ENCODE peak calls at places on chromosomes 13 and 19, in nine cellular contexts. One of them, this sample, is unnamed.

GRCh38 chr13:88142653-88143052 is 471.5 kb downstream of the SLITRK5 start:
- DNase-seq in GM12878: no peak
- DNase-seq in K562: no peak
- DNase-seq in WTC11: no peak
- DNase-seq in endothelial cell of umbilical vein: no peak
- DNase-seq in SK-N-SH: no peak
- DNase-seq in A549: no peak
- DNase-seq in HCT116: no peak
- DNase-seq in NB4: no peak
- DNase-seq in this sample: no peak

GRCh38 chr19:17405250-17406038 is at the start of gene BST2:
- DNase-seq in SK-N-SH: peak
- DNase-seq in NB4: peak
- DNase-seq in endothelial cell of umbilical vein: peak
- DNase-seq in A549: no peak
- DNase-seq in WTC11: no peak
- DNase-seq in GM12878: peak
- DNase-seq in K562: peak
- DNase-seq in HCT116: no peak
- DNase-seq in this sample: no peak

GRCh38 chr19:17419154-17419490 is 725 bp upstream of the MVB12A start:
- DNase-seq in K562: no peak
- DNase-seq in NB4: peak
- DNase-seq in HCT116: no peak
- DNase-seq in A549: no peak
- DNase-seq in WTC11: no peak
- DNase-seq in GM12878: no peak
- DNase-seq in SK-N-SH: no peak
- DNase-seq in endothelial cell of umbilical vein: no peak
- DNase-seq in this sample: no peak

GRCh38 chr19:3707868-3708206 is 347 bp upstream of the TJP3 start:
- DNase-seq in GM12878: no peak
- DNase-seq in SK-N-SH: peak
- DNase-seq in endothelial cell of umbilical vein: no peak
- DNase-seq in A549: no peak
- DNase-seq in WTC11: no peak
- DNase-seq in HCT116: no peak
- DNase-seq in K562: no peak
- DNase-seq in NB4: no peak
- DNase-seq in this sample: no peak

GRCh38 chr19:1610579-1610978 is 5.3 kb upstream of the UQCR11 start:
- DNase-seq in SK-N-SH: no peak
- DNase-seq in WTC11: no peak
- DNase-seq in endothelial cell of umbilical vein: no peak
- DNase-seq in K562: no peak
- DNase-seq in HCT116: no peak
- DNase-seq in NB4: no peak
- DNase-seq in A549: no peak
- DNase-seq in GM12878: no peak
- DNase-seq in this sample: no peak

GRCh38 chr13:108325863-108326262 is 56.3 kb downstream of the TNFSF13B start:
- DNase-seq in SK-N-SH: no peak
- DNase-seq in WTC11: no peak
- DNase-seq in HCT116: no peak
- DNase-seq in K562: no peak
- DNase-seq in endothelial cell of umbilical vein: no peak
- DNase-seq in NB4: no peak
- DNase-seq in GM12878: no peak
- DNase-seq in A549: no peak
- DNase-seq in this sample: no peak

GRCh38 chr13:47611664-47612288 is 389.3 kb downstream of the SUCLA2 start:
- DNase-seq in A549: no peak
- DNase-seq in WTC11: no peak
- DNase-seq in HCT116: no peak
- DNase-seq in NB4: no peak
- DNase-seq in GM12878: no peak
- DNase-seq in endothelial cell of umbilical vein: no peak
- DNase-seq in SK-N-SH: no peak
- DNase-seq in K562: no peak
- DNase-seq in this sample: no peak

GRCh38 chr19:35715981-35716734 is 1.6 kb upstream of the KMT2B start:
- DNase-seq in NB4: peak
- DNase-seq in GM12878: no peak
- DNase-seq in SK-N-SH: peak
- DNase-seq in A549: peak
- DNase-seq in WTC11: no peak
- DNase-seq in K562: peak
- DNase-seq in endothelial cell of umbilical vein: no peak
- DNase-seq in HCT116: no peak
- DNase-seq in this sample: peak

GRCh38 chr19:29640231-29640630 is 25.0 kb upstream of the PLEKHF1 start:
- DNase-seq in HCT116: no peak
- DNase-seq in A549: no peak
- DNase-seq in GM12878: no peak
- DNase-seq in endothelial cell of umbilical vein: no peak
- DNase-seq in NB4: no peak
- DNase-seq in WTC11: no peak
- DNase-seq in K562: no peak
- DNase-seq in SK-N-SH: no peak
- DNase-seq in this sample: no peak

GRCh38 chr19:5138606-5139594 is 170.0 kb downstream of the KDM4B start:
- DNase-seq in HCT116: no peak
- DNase-seq in WTC11: no peak
- DNase-seq in NB4: peak
- DNase-seq in SK-N-SH: no peak
- DNase-seq in GM12878: peak
- DNase-seq in K562: peak
- DNase-seq in endothelial cell of umbilical vein: no peak
- DNase-seq in A549: no peak
- DNase-seq in this sample: no peak

GRCh38 chr13:49844191-49844590 is 51.7 kb upstream of the KPNA3 start:
- DNase-seq in HCT116: no peak
- DNase-seq in endothelial cell of umbilical vein: no peak
- DNase-seq in K562: no peak
- DNase-seq in GM12878: no peak
- DNase-seq in NB4: no peak
- DNase-seq in WTC11: no peak
- DNase-seq in SK-N-SH: no peak
- DNase-seq in A549: no peak
- DNase-seq in this sample: no peak

GRCh38 chr13:50812242-50812641 is 31.2 kb downstream of the DLEU7 start:
- DNase-seq in NB4: peak
- DNase-seq in GM12878: no peak
- DNase-seq in K562: no peak
- DNase-seq in endothelial cell of umbilical vein: no peak
- DNase-seq in A549: no peak
- DNase-seq in WTC11: no peak
- DNase-seq in HCT116: no peak
- DNase-seq in SK-N-SH: no peak
- DNase-seq in this sample: no peak

GRCh38 chr19:21617740-21618339 is 112.4 kb downstream of the ZNF429 start:
- DNase-seq in HCT116: no peak
- DNase-seq in K562: no peak
- DNase-seq in GM12878: no peak
- DNase-seq in A549: no peak
- DNase-seq in WTC11: no peak
- DNase-seq in endothelial cell of umbilical vein: no peak
- DNase-seq in NB4: no peak
- DNase-seq in SK-N-SH: no peak
- DNase-seq in this sample: no peak

GRCh38 chr13:90365130-90365529 is 982.4 kb upstream of the MIR17HG start:
- DNase-seq in HCT116: no peak
- DNase-seq in WTC11: no peak
- DNase-seq in endothelial cell of umbilical vein: no peak
- DNase-seq in SK-N-SH: no peak
- DNase-seq in NB4: no peak
- DNase-seq in K562: no peak
- DNase-seq in GM12878: no peak
- DNase-seq in A549: no peak
- DNase-seq in this sample: no peak

GRCh38 chr19:48608798-48609263 is 2.3 kb downstream of the SPACA4 start:
- DNase-seq in HCT116: peak
- DNase-seq in endothelial cell of umbilical vein: no peak
- DNase-seq in GM12878: no peak
- DNase-seq in K562: peak
- DNase-seq in SK-N-SH: peak
- DNase-seq in NB4: peak
- DNase-seq in A549: peak
- DNase-seq in WTC11: peak
- DNase-seq in this sample: peak

GRCh38 chr13:28568286-28568685 is 73.4 kb upstream of the FLT1 start:
- DNase-seq in HCT116: no peak
- DNase-seq in NB4: peak
- DNase-seq in SK-N-SH: peak
- DNase-seq in K562: peak
- DNase-seq in GM12878: no peak
- DNase-seq in A549: no peak
- DNase-seq in endothelial cell of umbilical vein: peak
- DNase-seq in WTC11: no peak
- DNase-seq in this sample: no peak

DNA sequence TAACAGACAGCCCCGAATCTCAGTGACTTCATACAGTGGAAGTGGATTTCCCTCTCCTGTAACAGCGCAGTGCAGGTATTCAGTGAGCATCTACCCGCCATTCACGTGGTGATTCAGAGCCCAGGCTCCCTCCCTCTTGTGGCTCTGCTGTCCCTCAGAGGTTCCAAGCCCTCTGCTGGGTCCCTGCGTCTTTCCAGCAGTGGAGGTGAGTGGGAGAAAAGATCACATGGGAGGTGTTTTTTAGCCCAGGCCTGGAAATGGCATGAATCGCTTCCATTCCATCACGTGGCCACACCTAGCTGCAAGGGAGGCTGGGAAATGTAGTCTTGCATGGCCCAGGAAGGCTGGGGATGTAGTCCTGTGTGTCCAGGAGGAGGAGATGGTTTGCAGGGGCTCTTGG is 61.4 kb downstream of the DPF1 start:
- DNase-seq in NB4: no peak
- DNase-seq in HCT116: no peak
- DNase-seq in A549: no peak
- DNase-seq in K562: no peak
- DNase-seq in SK-N-SH: no peak
- DNase-seq in GM12878: no peak
- DNase-seq in endothelial cell of umbilical vein: no peak
- DNase-seq in WTC11: no peak
- DNase-seq in this sample: no peak
- TF ChIP-seq MAX in NB4: no peak
- TF ChIP-seq MAX in HCT116: no peak
- TF ChIP-seq MAX in A549: no peak
- TF ChIP-seq MAX in K562: no peak
- TF ChIP-seq MAX in SK-N-SH: no peak
- TF ChIP-seq MAX in GM12878: no peak
- TF ChIP-seq MAX in endothelial cell of umbilical vein: no peak
- TF ChIP-seq MAX in WTC11: no peak
- TF ChIP-seq MAX in this sample: no peak

DNA sequence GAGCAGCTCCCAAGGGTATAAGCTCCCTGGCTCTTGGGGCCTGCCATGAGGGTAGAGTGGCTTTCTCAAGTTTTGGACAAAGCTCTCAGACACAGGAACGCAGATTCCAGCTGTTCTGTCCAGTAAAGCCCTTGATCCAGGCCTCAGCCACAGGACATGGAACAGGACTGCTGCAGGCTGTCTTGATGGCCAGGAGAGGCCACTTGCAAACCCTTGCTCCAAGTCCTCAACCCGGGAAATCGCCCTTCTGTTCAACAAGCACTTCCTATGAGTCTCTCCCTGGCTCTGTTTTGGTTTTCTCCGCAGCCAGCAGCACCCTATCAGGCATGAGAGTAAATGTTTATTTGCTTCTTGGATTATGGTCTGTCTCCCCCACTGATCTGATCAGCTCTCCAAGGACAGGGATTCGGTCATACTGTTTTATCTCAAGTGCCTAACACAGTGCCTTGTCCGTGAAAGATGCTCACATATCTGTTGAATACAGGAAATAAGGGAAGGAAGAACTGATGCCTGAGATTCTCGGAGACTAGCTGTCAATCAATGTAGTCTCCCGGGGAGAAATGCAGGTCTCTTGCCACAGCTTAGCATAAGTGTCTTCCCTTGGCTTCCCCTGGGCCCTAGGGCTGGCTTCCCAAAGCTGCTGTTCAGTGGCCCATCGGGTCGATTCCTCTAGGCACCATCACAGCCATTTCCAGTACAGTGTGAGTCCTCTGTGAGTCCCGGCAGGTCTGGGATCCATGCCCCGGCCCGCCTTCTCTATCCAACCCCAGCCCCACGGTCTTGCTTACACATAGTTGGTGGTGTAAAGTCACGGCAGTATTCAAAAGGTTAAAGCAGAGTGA is 90.8 kb downstream of the TSHZ3 start:
- DNase-seq in NB4: no peak
- DNase-seq in SK-N-SH: peak
- DNase-seq in WTC11: no peak
- DNase-seq in K562: no peak
- DNase-seq in GM12878: no peak
- DNase-seq in HCT116: no peak
- DNase-seq in endothelial cell of umbilical vein: no peak
- DNase-seq in A549: no peak
- DNase-seq in this sample: peak
- TF ChIP-seq MAX in NB4: no peak
- TF ChIP-seq MAX in SK-N-SH: no peak
- TF ChIP-seq MAX in WTC11: no peak
- TF ChIP-seq MAX in K562: no peak
- TF ChIP-seq MAX in GM12878: no peak
- TF ChIP-seq MAX in HCT116: no peak
- TF ChIP-seq MAX in endothelial cell of umbilical vein: no peak
- TF ChIP-seq MAX in A549: no peak
- TF ChIP-seq MAX in this sample: no peak

GRCh38 chr19:53037101-53038097 is 7.1 kb upstream of the ERVV-2 start:
- DNase-seq in endothelial cell of umbilical vein: peak
- DNase-seq in GM12878: no peak
- DNase-seq in SK-N-SH: peak
- DNase-seq in K562: peak
- DNase-seq in A549: no peak
- DNase-seq in NB4: no peak
- DNase-seq in WTC11: peak
- DNase-seq in HCT116: no peak
- DNase-seq in this sample: peak
- TF ChIP-seq MAX in endothelial cell of umbilical vein: no peak
- TF ChIP-seq MAX in GM12878: no peak
- TF ChIP-seq MAX in SK-N-SH: no peak
- TF ChIP-seq MAX in K562: no peak
- TF ChIP-seq MAX in A549: no peak
- TF ChIP-seq MAX in NB4: no peak
- TF ChIP-seq MAX in WTC11: no peak
- TF ChIP-seq MAX in HCT116: no peak
- TF ChIP-seq MAX in this sample: no peak

GRCh38 chr13:102487330-102487729 is 85.5 kb upstream of the FGF14 start:
- DNase-seq in HCT116: no peak
- DNase-seq in endothelial cell of umbilical vein: no peak
- DNase-seq in A549: no peak
- DNase-seq in WTC11: no peak
- DNase-seq in SK-N-SH: peak
- DNase-seq in K562: no peak
- DNase-seq in NB4: no peak
- DNase-seq in GM12878: no peak
- DNase-seq in this sample: no peak

DNA sequence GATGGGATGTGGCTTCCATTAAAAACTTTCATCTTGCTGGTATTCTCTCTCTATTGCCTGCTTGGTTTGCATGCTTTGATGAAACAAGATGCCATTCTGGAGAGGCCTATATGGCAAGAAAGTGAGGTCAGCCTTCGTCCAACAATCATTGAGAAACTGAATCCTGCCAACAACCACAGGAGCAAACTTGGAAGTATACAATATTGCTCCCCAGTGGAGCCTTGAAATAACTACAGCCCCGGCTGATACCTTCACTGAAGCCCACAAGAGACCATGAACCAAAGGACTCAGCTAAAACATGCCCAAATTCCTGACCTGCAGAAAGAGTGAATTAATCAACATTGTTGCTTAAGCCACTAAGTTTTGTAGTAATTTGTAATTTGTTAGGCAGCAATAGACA is 82.5 kb upstream of the FGF14 start:
- DNase-seq in K562: no peak
- DNase-seq in HCT116: no peak
- DNase-seq in SK-N-SH: no peak
- DNase-seq in endothelial cell of umbilical vein: no peak
- DNase-seq in WTC11: no peak
- DNase-seq in NB4: peak
- DNase-seq in GM12878: no peak
- DNase-seq in A549: no peak
- DNase-seq in this sample: no peak
- TF ChIP-seq MAX in K562: no peak
- TF ChIP-seq MAX in HCT116: no peak
- TF ChIP-seq MAX in SK-N-SH: no peak
- TF ChIP-seq MAX in endothelial cell of umbilical vein: no peak
- TF ChIP-seq MAX in WTC11: no peak
- TF ChIP-seq MAX in NB4: no peak
- TF ChIP-seq MAX in GM12878: no peak
- TF ChIP-seq MAX in A549: no peak
- TF ChIP-seq MAX in this sample: no peak

This sample was measured in H1.